ENCODE peak calls at places on chromosomes 3 and 15, in nine cellular contexts. S is HEK293T; W is HL-60; Q is spleen; T is iris pigment epithelial cell; H is activated T-helper 1 cell treated with anti-CD3 and anti-CD28 coated beads, Interleukin-2, amount 50 U/mL, for 16 hours; Y is endodermal cell; B is NCI-H748 treated with DMSO at 0.1 percent for 48 hours; L is activated T-cell treated with anti-CD3 and anti-CD28 coated beads for 1 hour. O is an unnamed sample.

GRCh38 chr3:42875325-42876151 is at the start of gene CYP8B1:
- DNase-seq in S (no peak), W (no peak), Q (no peak), T (no peak), H (no peak), Y (no peak), B (no peak), L (no peak), O (no peak)

GRCh38 chr15:74053941-74054529 is 28.3 kb downstream of the GOLGA6A start:
- DNase-seq in S (peak), W (peak), Q (peak), T (peak), H (peak), Y (peak), B (peak), L (peak), O (peak)

GRCh38 chr15:69607101-69607500 is 154.5 kb downstream of the RPLP1 start:
- DNase-seq in S (no peak), W (no peak), Q (no peak), T (peak), H (no peak), Y (peak), B (no peak), L (no peak), O (no peak)

GRCh38 chr3:72255736-72256559 is 471.0 kb upstream of the PROK2 start:
- DNase-seq in S (peak), W (no peak), Q (peak), T (no peak), H (no peak), Y (peak), B (peak), L (peak), O (no peak)

GRCh38 chr3:187669675-187670504 is at the start of gene SST:
- DNase-seq in S (peak), W (peak), Q (no peak), T (peak), H (no peak), Y (peak), B (no peak), L (no peak), O (peak)

GRCh38 chr15:60553163-60553562 is 74.2 kb upstream of the ICE2 start:
- DNase-seq in S (no peak), W (no peak), Q (no peak), T (no peak), H (no peak), Y (no peak), B (no peak), L (no peak), O (no peak)

GRCh38 chr3:45942051-45942825 is 1.0 kb upstream of the CXCR6 start:
- DNase-seq in S (no peak), W (no peak), Q (no peak), T (peak), H (no peak), Y (no peak), B (no peak), L (no peak), O (no peak)

GRCh38 chr15:45169608-45170480 is 17.9 kb downstream of the SHF start:
- DNase-seq in S (no peak), W (no peak), Q (no peak), T (no peak), H (no peak), Y (no peak), B (no peak), L (no peak), O (no peak)

GRCh38 chr15:97420116-97420515 is 540.4 kb upstream of the ARRDC4 start:
- DNase-seq in S (no peak), W (no peak), Q (no peak), T (no peak), H (no peak), Y (no peak), B (no peak), L (no peak), O (no peak)

O was measured in left lung.